ENCODE peak calls at places on chromosomes 11 and 22, in four cellular contexts. J is thoracic aorta, T is GM12892, N is NCI-H460. V is an unnamed sample.

GRCh38 chr11:69950621-69951020 is 127.5 kb upstream of the ANO1 start:
- DNase-seq in N (no peak), J (no peak), T (no peak), V (peak; percentile 20)

GRCh38 chr11:46235777-46236688 is 41.4 kb upstream of the CREB3L1 start:
- DNase-seq in N (no peak), J (no peak), T (no peak), V (no peak)

GRCh38 chr11:46649180-46649738 is 31.9 kb downstream of the ATG13 start:
- DNase-seq in J (peak; percentile 47), T (no peak), N (no peak), V (no peak)

GRCh38 chr11:71537537-71537936 is 288 bp upstream of the KRTAP5-8 start:
- DNase-seq in T (no peak), N (no peak), J (no peak), V (no peak)

GRCh38 chr11:15819679-15820286 is 536.6 kb downstream of the SOX6 start:
- DNase-seq in T (peak; percentile 11), N (peak; percentile 51), J (no peak), V (peak; percentile 90)

GRCh38 chr11:121341609-121342008 is 49.0 kb downstream of the SC5D start:
- DNase-seq in N (no peak), J (no peak), T (no peak), V (peak; percentile 30)

GRCh38 chr11:33949201-33949913 is 57.5 kb upstream of the LMO2 start:
- DNase-seq in T (no peak), J (no peak), N (no peak), V (no peak)

GRCh38 chr11:75386912-75387311 is 12.4 kb upstream of the RPS3 start:
- DNase-seq in T (no peak), N (no peak), J (no peak), V (no peak)

GRCh38 chr11:46677991-46678740 is 22.3 kb downstream of the ARHGAP1 start:
- DNase-seq in T (no peak), N (no peak), J (no peak), V (no peak)

GRCh38 chr11:36976740-36977139 is 378.7 kb upstream of the RAG2 start:
- DNase-seq in N (no peak), T (no peak), J (no peak), V (no peak)

GRCh38 chr11:69704508-69705245 is 855 bp upstream of the FGF19 start:
- DNase-seq in T (no peak), N (no peak), J (no peak), V (no peak)

GRCh38 chr22:42969348-42969975 is 45.5 kb downstream of the PACSIN2 start:
- DNase-seq in J (no peak), T (no peak), N (no peak), V (no peak)

GRCh38 chr11:17918049-17918605 is 94.7 kb downstream of the SERGEF start:
- DNase-seq in J (no peak), N (no peak), T (no peak), V (no peak)

GRCh38 chr11:32312865-32313403 is 122.4 kb downstream of the WT1 start:
- DNase-seq in T (peak; percentile 12), N (peak; percentile 86), J (no peak), V (peak; percentile 81)

GRCh38 chr22:17808688-17809403 is 34.6 kb upstream of the BID start:
- DNase-seq in T (no peak), N (no peak), J (no peak), V (no peak)

GRCh38 chr11:32949739-32950138 is 57.1 kb downstream of the QSER1 start:
- DNase-seq in N (no peak), J (no peak), T (no peak), V (no peak)

GRCh38 chr11:80082386-80082785 is 641.6 kb upstream of the TENM4 start:
- DNase-seq in N (no peak), J (no peak), T (no peak), V (no peak)

GRCh38 chr11:75428301-75428724 is 4.7 kb downstream of the KLHL35 start:
- DNase-seq in T (peak; percentile 91), J (peak; percentile 94), N (peak; percentile 78), V (peak; percentile 99)

GRCh38 chr11:3146612-3147256 is 18.4 kb downstream of the OSBPL5 start:
- DNase-seq in T (no peak), J (peak; percentile 36), N (no peak), V (no peak)

GRCh38 chr11:36034572-36035331 is 90.9 kb downstream of the LDLRAD3 start:
- DNase-seq in T (no peak), J (no peak), N (no peak), V (peak; percentile 4)

GRCh38 chr22:41271787-41272186 is 14.2 kb downstream of the RANGAP1 start:
- DNase-seq in J (no peak), N (no peak), T (no peak), V (no peak)

GRCh38 chr11:78188809-78189724 is at the start of gene USP35:
- DNase-seq in T (no peak), J (no peak), N (no peak), V (no peak)